ENCODE peak calls at places on chromosomes 11 and 22, in six cellular contexts. X is MCF 10A, O is HFF-Myc, G is colonic mucosa, L is HCT116, H is transverse colon. N is an unnamed sample.

GRCh38 chr22:42324991-42325710 is 54.7 kb upstream of the TCF20 start:
- DNase-seq in X (no peak), O (no peak), G (peak; percentile 81), L (no peak), H (peak; percentile 68), N (no peak)

GRCh38 chr11:607971-608659 is 7.6 kb downstream of the IRF7 start:
- DNase-seq in X (no peak), O (no peak), G (no peak), L (no peak), H (no peak), N (no peak)

GRCh38 chr11:76688146-76688545 is 17.6 kb upstream of the LRRC32 start:
- DNase-seq in X (no peak), O (no peak), G (no peak), L (no peak), H (no peak), N (no peak)

GRCh38 chr11:12822623-12823022 is 148.4 kb downstream of the TEAD1 start:
- DNase-seq in X (no peak), O (no peak), G (no peak), L (no peak), H (no peak), N (no peak)

GRCh38 chr11:7675640-7676039 is 2.3 kb upstream of the CYB5R2 start:
- DNase-seq in X (no peak), O (no peak), G (no peak), L (no peak), H (no peak), N (no peak)

GRCh38 chr22:48960576-48960975 is 867.1 kb downstream of the BRD1 start:
- DNase-seq in X (no peak), O (no peak), G (no peak), L (no peak), H (peak; percentile 0), N (no peak)

GRCh38 chr22:50528682-50529415 is 963 bp downstream of the TYMP start:
- DNase-seq in X (peak; percentile 12), O (no peak), G (no peak), L (no peak), H (peak; percentile 26), N (no peak)

GRCh38 chr11:94028436-94028835 is 7.3 kb downstream of the HEPHL1 start:
- DNase-seq in X (no peak), O (peak; percentile 4), G (no peak), L (no peak), H (no peak), N (no peak)

GRCh38 chr22:44085743-44086741 is 61.9 kb downstream of the PARVB start:
- DNase-seq in X (peak; percentile 88), O (peak; percentile 15), G (peak; percentile 69), L (peak; percentile 52), H (peak; percentile 72), N (peak; percentile 39)

GRCh38 chr11:129117595-129118350 is 74.4 kb downstream of the ARHGAP32 start:
- DNase-seq in X (peak; percentile 79), O (peak; percentile 48), G (peak; percentile 71), L (peak; percentile 63), H (peak; percentile 20), N (peak; percentile 51)

GRCh38 chr11:12853652-12854296 is 155.3 kb upstream of the RASSF10 start:
- DNase-seq in X (no peak), O (no peak), G (peak; percentile 56), L (no peak), H (peak; percentile 47), N (no peak)

GRCh38 chr11:132028380-132029240 is 658.2 kb downstream of the NTM start:
- DNase-seq in X (no peak), O (peak; percentile 36), G (peak; percentile 31), L (no peak), H (peak; percentile 46), N (peak; percentile 45)

GRCh38 chr11:45083544-45084087 is 62.8 kb upstream of the PRDM11 start:
- DNase-seq in X (peak; percentile 39), O (no peak), G (peak; percentile 40), L (no peak), H (no peak), N (no peak)

GRCh38 chr11:12106501-12106900 is 3.9 kb upstream of the MICAL2 start:
- DNase-seq in X (no peak), O (no peak), G (no peak), L (no peak), H (no peak), N (no peak)

GRCh38 chr11:10693509-10694071 is at the start of gene IRAG1:
- DNase-seq in X (no peak), O (no peak), G (peak; percentile 38), L (no peak), H (peak; percentile 37), N (no peak)

GRCh38 chr11:96167787-96168186 is 175.2 kb downstream of the MAML2 start:
- DNase-seq in X (no peak), O (no peak), G (no peak), L (no peak), H (no peak), N (no peak)

GRCh38 chr11:35274909-35275807 is 136.2 kb downstream of the CD44 start:
- DNase-seq in X (peak; percentile 66), O (no peak), G (peak; percentile 57), L (no peak), H (peak; percentile 57), N (no peak)

GRCh38 chr11:25902476-25902875 is 429.5 kb upstream of the ANO3 start:
- DNase-seq in X (no peak), O (no peak), G (no peak), L (no peak), H (no peak), N (no peak)

GRCh38 chr11:111379500-111380136 is 543 bp upstream of the POU2AF1 start:
- DNase-seq in X (no peak), O (no peak), G (no peak), L (no peak), H (no peak), N (no peak)

GRCh38 chr11:67024966-67025365 is 2.0 kb downstream of the SYT12 start:
- DNase-seq in X (peak; percentile 24), O (no peak), G (no peak), L (no peak), H (no peak), N (no peak)

GRCh38 chr22:41284465-41284864 is 1.5 kb downstream of the RANGAP1 start:
- DNase-seq in X (peak; percentile 50), O (no peak), G (no peak), L (no peak), H (no peak), N (no peak)

GRCh38 chr22:41285441-41285819 is 557 bp downstream of the RANGAP1 start:
- DNase-seq in X (peak; percentile 92), O (no peak), G (peak; percentile 53), L (peak; percentile 64), H (peak; percentile 68), N (peak; percentile 44)

GRCh38 chr22:41288245-41288946 is 2.4 kb upstream of the RANGAP1 start:
- DNase-seq in X (peak; percentile 91), O (peak; percentile 78), G (peak; percentile 76), L (peak; percentile 74), H (peak; percentile 35), N (peak; percentile 22)

GRCh38 chr22:41286639-41287091 is 678 bp upstream of the RANGAP1 start:
- DNase-seq in X (no peak), O (no peak), G (no peak), L (no peak), H (no peak), N (peak; percentile 14)

DNA sequence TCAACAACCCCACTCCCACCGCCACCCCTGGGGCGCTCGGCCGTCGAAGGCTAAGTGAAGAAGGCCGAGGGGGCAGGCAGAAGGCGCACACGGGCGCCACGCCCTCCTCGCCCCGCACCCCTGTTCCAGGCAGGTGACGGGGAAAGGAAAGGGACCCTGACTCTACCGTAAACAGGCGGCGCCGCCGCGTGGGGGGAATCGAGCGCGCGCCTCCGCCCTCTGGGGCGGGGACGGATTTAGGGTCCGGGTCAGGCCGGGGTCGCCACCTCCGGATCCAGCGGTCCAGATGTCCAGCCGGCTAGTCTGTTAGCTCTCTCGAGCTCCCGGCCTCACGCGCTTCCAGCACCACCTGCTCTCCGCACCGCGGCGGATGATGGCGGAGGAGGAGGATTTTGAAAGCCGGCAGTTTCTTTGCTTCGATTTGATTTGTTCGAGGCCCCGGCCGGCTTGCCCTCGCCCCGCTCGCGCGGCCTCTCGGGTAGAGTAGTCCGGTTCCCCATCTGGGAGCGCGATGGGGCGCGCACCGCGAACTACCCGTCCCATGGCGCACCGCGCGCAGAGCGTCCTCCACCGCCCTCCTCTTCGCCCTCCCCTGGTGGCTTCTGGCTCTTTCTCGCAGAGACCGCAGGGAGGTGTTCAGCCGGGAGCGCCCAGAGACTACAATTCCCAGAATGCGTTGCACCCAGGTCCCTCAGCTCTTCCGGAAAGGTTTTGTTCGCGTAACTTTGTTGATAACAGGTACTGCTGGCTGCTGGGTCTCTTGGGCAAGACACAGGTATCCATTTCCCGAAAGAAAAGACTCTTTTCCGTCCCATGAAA is at the start of gene RANGAP1:
- DNase-seq in X (peak; percentile 99), O (peak; percentile 97), G (peak; percentile 99), L (peak; percentile 96), H (peak; percentile 99), N (peak; percentile 98)
- TF ChIP-seq CTCF in X (no peak), O (no peak), G (no peak), L (no peak), H (no peak), N (no peak)

DNA sequence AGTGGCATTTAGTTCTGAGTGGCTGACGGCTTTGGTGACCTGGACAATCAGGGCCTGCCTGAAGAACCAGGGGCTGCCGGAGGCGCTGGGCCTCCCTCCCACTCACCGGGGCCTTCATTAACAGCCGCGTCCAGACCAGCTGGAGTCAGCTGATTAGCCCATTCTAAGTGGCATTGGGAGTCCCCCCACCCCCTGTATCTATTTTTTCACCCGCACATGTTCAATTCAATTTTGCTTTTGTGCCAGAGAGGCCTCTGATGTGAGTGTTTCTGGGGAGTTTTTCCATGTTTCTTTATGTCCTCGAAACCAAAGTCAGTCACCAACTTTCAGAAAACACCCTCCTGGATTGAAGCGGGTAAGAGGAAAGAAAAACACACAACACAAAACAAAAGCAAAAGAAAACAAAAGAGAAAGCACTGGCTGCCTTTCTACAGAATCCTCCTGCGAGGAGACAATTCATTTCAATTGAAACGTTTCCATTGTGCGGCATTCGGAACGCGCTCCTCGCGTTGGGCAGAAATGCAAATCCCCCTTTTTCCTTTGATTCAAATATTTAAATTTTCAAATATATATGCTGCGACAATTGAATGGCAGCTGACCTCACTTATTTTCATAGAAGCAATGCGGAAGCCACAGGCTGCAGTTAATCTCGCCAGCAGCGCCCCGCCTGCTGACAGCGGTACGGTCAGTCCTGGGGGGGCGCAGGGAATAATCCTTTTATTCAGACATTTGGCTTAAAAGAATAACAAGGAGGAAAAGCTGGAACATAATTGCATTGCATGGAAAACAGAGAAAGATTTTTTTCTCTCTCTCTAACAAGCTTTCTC is 17.6 kb downstream of the CDKN1C start:
- DNase-seq in X (no peak), O (no peak), G (no peak), L (no peak), H (no peak), N (no peak)
- TF ChIP-seq CTCF in X (no peak), O (no peak), G (no peak), L (no peak), H (no peak), N (no peak)

GRCh38 chr11:41307371-41308080 is 151.9 kb downstream of the LRRC4C start:
- DNase-seq in X (no peak), O (no peak), G (no peak), L (no peak), H (no peak), N (no peak)
- TF ChIP-seq CTCF in X (no peak), O (no peak), G (no peak), L (no peak), H (no peak), N (no peak)

DNA sequence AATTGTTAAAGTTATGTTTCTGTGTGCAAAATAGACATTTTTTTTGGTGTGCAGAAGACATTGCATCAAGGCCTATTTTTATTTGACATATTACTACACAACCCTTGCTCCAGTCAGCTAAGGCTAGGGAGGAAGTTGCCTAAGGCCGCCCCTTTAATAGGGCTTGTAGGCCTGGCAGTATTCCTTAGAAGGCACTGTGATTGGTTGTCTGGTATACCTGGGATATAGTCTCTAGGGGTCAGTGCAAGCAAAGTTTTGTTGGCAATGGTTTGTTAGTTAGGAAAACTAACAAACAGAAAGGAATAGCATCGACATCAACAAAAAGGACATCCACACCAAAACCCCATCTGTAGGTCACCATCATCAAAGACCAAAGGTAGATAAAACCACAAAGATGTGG is 16.9 kb downstream of the CCDC15 start:
- DNase-seq in X (peak; percentile 66), O (no peak), G (no peak), L (peak; percentile 42), H (no peak), N (no peak)
- TF ChIP-seq CTCF in X (peak; percentile 22), O (no peak), G (no peak), L (peak; percentile 61), H (no peak), N (no peak)

N was measured in endothelial cell.